ENCODE peak calls at places on chromosomes 6 and 20, in six cellular contexts. A, X, I, D, Z and Q are unnamed samples.

GRCh38 chr6:39812853-39813533 is 20.8 kb downstream of the DAAM2 start:
- DNase-seq in A (no peak), X (peak; percentile 36), I (no peak), D (no peak), Z (no peak), Q (no peak)

GRCh38 chr6:160730911-160731310 is 28.9 kb downstream of the PLG start:
- DNase-seq in A (peak; percentile 31), X (no peak), I (peak; percentile 63), D (peak; percentile 68), Z (no peak), Q (no peak)

GRCh38 chr6:153031335-153031955 is 28.9 kb upstream of the MTRF1L start:
- DNase-seq in A (no peak), X (no peak), I (no peak), D (no peak), Z (no peak), Q (no peak)

GRCh38 chr6:25971187-25971811 is 8.7 kb downstream of the TRIM38 start:
- DNase-seq in A (peak; percentile 29), X (no peak), I (peak; percentile 87), D (no peak), Z (peak; percentile 73), Q (no peak)

GRCh38 chr6:10410214-10410873 is 4.5 kb downstream of the TFAP2A start:
- DNase-seq in A (no peak), X (no peak), I (no peak), D (no peak), Z (no peak), Q (no peak)

GRCh38 chr6:43973351-43973750 is 153.9 kb downstream of the MRPL14 start:
- DNase-seq in A (no peak), X (no peak), I (no peak), D (no peak), Z (no peak), Q (no peak)

GRCh38 chr20:38725959-38726848 is 1.9 kb downstream of the SLC32A1 start:
- DNase-seq in A (peak; percentile 75), X (no peak), I (peak; percentile 68), D (peak; percentile 92), Z (no peak), Q (peak; percentile 78)

GRCh38 chr6:2244261-2245102 is 923 bp downstream of the GMDS start:
- DNase-seq in A (peak; percentile 35), X (no peak), I (no peak), D (no peak), Z (no peak), Q (no peak)

GRCh38 chr20:2005359-2005758 is 11.5 kb upstream of the PDYN start:
- DNase-seq in A (no peak), X (no peak), I (no peak), D (no peak), Z (no peak), Q (no peak)

GRCh38 chr6:92753956-92754355 is 665.4 kb downstream of the EPHA7 start:
- DNase-seq in A (no peak), X (no peak), I (no peak), D (no peak), Z (no peak), Q (no peak)

GRCh38 chr6:99143108-99143828 is 195.5 kb upstream of the FBXL4 start:
- DNase-seq in A (no peak), X (no peak), I (no peak), D (no peak), Z (no peak), Q (no peak)

GRCh38 chr20:43379239-43379917 is 78.3 kb upstream of the SRSF6 start:
- DNase-seq in A (peak; percentile 27), X (no peak), I (no peak), D (no peak), Z (no peak), Q (no peak)

GRCh38 chr6:159806021-159806458 is 6.0 kb downstream of the PNLDC1 start:
- DNase-seq in A (peak; percentile 75), X (no peak), I (no peak), D (no peak), Z (no peak), Q (no peak)

GRCh38 chr20:17734374-17734773 is 34.6 kb downstream of the BANF2 start:
- DNase-seq in A (no peak), X (no peak), I (no peak), D (no peak), Z (no peak), Q (no peak)

GRCh38 chr6:113361014-113361645 is 496.0 kb upstream of the MARCKS start:
- DNase-seq in A (peak; percentile 82), X (no peak), I (no peak), D (no peak), Z (peak; percentile 66), Q (no peak)

GRCh38 chr6:7726416-7727149 is 684 bp downstream of the BMP6 start:
- DNase-seq in A (no peak), X (no peak), I (no peak), D (peak; percentile 79), Z (no peak), Q (no peak)

GRCh38 chr6:33453361-33454008 is 891 bp upstream of the ZBTB9 start:
- DNase-seq in A (no peak), X (no peak), I (no peak), D (no peak), Z (no peak), Q (no peak)

GRCh38 chr20:38196016-38196415 is 30.9 kb upstream of the TGM2 start:
- DNase-seq in A (no peak), X (no peak), I (no peak), D (no peak), Z (no peak), Q (no peak)

GRCh38 chr20:23918896-23919295 is 39.3 kb upstream of the CST5 start:
- DNase-seq in A (no peak), X (no peak), I (no peak), D (no peak), Z (no peak), Q (no peak)

DNA sequence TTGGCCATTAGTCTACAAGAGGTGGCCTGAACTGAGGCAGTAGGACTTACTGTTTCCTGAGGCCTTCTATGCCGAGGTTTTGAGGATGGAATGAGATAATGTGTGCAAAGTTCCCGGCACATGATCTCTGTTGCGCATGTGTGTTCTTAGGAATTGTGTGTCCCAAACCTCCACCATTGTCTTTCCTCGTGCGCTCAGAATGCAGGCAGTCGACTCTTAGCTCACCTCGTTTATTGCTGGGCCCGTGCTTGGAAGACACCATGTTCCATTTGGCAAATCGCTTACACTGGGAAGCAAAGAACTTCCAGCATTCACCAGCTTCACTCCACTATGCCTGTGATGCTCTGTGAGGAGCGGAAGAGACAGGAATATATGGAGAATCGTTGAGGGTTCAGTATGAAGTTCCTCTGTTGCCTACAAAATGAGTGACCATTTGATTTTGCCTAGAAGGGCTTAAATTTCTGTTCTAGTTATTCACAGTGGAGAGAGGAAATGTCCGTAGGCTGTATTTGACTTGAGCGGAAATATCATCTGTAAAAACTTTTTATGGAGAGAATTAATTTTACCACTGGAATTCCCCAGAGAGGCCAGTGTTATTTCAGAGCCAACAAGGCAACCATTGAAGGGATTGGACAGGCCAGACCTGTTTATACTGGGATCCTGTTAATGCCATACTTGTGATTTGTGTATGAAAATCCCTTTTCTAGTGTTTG is 75.7 kb upstream of the CLDN20 start:
- DNase-seq in A (no peak), X (no peak), I (no peak), D (no peak), Z (no peak), Q (no peak)
- TF ChIP-seq YY1 in A (no peak), X (no peak), I (no peak), D (no peak), Z (no peak), Q (no peak)

GRCh38 chr6:12590901-12591300 is 125.7 kb upstream of the PHACTR1 start:
- DNase-seq in A (no peak), X (no peak), I (no peak), D (no peak), Z (no peak), Q (no peak)

GRCh38 chr6:12586696-12587095 is 129.9 kb upstream of the PHACTR1 start:
- DNase-seq in A (no peak), X (no peak), I (no peak), D (no peak), Z (no peak), Q (no peak)

GRCh38 chr6:12585497-12585958 is 131.0 kb upstream of the PHACTR1 start:
- DNase-seq in A (no peak), X (no peak), I (no peak), D (no peak), Z (no peak), Q (no peak)

GRCh38 chr6:12584631-12585405 is 131.7 kb upstream of the PHACTR1 start:
- DNase-seq in A (no peak), X (no peak), I (no peak), D (no peak), Z (no peak), Q (no peak)

GRCh38 chr6:12587096-12587495 is 129.5 kb upstream of the PHACTR1 start:
- DNase-seq in A (no peak), X (no peak), I (no peak), D (no peak), Z (no peak), Q (no peak)
- H3K4me3 ChIP-seq in A (no peak overlapping the region), X (no peak overlapping the region), I (no peak overlapping the region), D (no peak overlapping the region), Z (no peak overlapping the region), Q (no peak overlapping the region)

GRCh38 chr20:61630240-61630650 is 378.2 kb downstream of the CDH4 start:
- DNase-seq in A (no peak), X (no peak), I (no peak), D (no peak), Z (no peak), Q (no peak)
- TF ChIP-seq YY1 in A (no peak), X (no peak), I (no peak), D (no peak), Z (no peak), Q (no peak)

GRCh38 chr6:81739230-81740195 is 13.0 kb downstream of the TENT5A start:
- DNase-seq in A (no peak), X (no peak), I (no peak), D (no peak), Z (no peak), Q (no peak)

GRCh38 chr6:81743649-81744048 is 8.8 kb downstream of the TENT5A start:
- DNase-seq in A (peak; percentile 54), X (no peak), I (no peak), D (no peak), Z (no peak), Q (no peak)

GRCh38 chr6:81747327-81747726 is 5.2 kb downstream of the TENT5A start:
- DNase-seq in A (no peak), X (no peak), I (no peak), D (no peak), Z (no peak), Q (no peak)

GRCh38 chr6:81741689-81742088 is 10.8 kb downstream of the TENT5A start:
- DNase-seq in A (no peak), X (no peak), I (no peak), D (no peak), Z (no peak), Q (no peak)

GRCh38 chr6:81744136-81744535 is 8.3 kb downstream of the TENT5A start:
- DNase-seq in A (no peak), X (no peak), I (no peak), D (no peak), Z (no peak), Q (no peak)
- H3K4me3 ChIP-seq in A (no peak overlapping the region), X (no peak overlapping the region), I (no peak overlapping the region), D (no peak overlapping the region), Z (no peak overlapping the region), Q (no peak overlapping the region)

DNA sequence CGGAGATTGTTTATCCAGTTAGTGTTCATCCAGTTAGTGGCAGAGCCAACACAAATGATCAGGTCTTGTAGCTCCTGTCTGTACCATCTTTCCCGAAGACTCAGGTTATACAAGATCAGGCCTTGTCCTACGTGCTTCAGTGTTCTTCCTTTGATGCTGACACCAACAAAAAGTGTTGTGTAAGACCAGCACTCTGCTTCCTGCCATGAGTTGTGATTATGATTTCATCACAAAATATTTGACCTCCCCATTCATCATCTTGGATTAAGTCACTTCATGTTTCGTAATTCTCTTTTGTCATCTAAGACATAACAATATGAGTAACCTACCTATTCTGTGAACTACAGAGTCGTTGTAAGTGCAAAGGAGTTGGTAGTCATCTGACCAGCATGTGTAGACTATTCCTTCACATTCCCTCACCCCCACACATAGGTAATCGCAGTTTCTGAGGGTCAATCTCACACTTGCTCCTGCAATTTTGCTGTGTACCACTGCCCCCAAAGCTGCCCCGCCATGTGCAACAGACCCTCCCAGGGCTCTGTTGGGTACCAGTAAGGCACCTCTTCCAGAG is 135.6 kb upstream of the SLC22A23 start:
- DNase-seq in A (peak; percentile 52), X (no peak), I (no peak), D (no peak), Z (peak; percentile 24), Q (no peak)
- TF ChIP-seq YY1 in A (no peak), X (no peak), I (no peak), D (no peak), Z (no peak), Q (no peak)